ENCODE peak calls at places on chromosomes 2 and 18, in four cellular contexts. R, X, D and V are unnamed samples.

GRCh38 chr2:131475831-131476230 is at the start of gene TUBA3D:
- DNase-seq in D (no peak), R (no peak), X (no peak), V (no peak)

GRCh38 chr2:241479026-241479898 is 29.1 kb downstream of the STK25 start:
- DNase-seq in R (no peak), X (no peak), D (no peak), V (no peak)

GRCh38 chr2:121884515-121884915 is 129.1 kb downstream of the TSN start:
- DNase-seq in X (no peak), R (no peak), D (no peak), V (no peak)

GRCh38 chr2:150134223-150134858 is 353.1 kb downstream of the RND3 start:
- DNase-seq in X (no peak), D (no peak), R (no peak), V (peak)

GRCh38 chr2:19802088-19802806 is 99.5 kb downstream of the TTC32 start:
- DNase-seq in X (no peak), R (no peak), D (no peak), V (no peak)

GRCh38 chr2:19883486-19883885 is 18.3 kb downstream of the TTC32 start:
- DNase-seq in X (no peak), D (no peak), R (no peak), V (no peak)

GRCh38 chr2:190871539-190871938 is 9.1 kb upstream of the GLS start:
- DNase-seq in R (no peak), D (no peak), X (no peak), V (no peak)

GRCh38 chr2:210593166-210593565 is 36.8 kb downstream of the CPS1 start:
- DNase-seq in X (no peak), R (no peak), D (no peak), V (no peak)

GRCh38 chr2:73203055-73203681 is 794 bp downstream of the NOTO start:
- DNase-seq in X (no peak), D (no peak), R (no peak), V (no peak)

GRCh38 chr18:61025596-61025995 is 307.6 kb upstream of the CDH20 start:
- DNase-seq in X (no peak), D (no peak), R (no peak), V (no peak)

GRCh38 chr2:119638891-119639539 is 40.0 kb upstream of the TMEM177 start:
- DNase-seq in X (no peak), D (no peak), R (no peak), V (peak)

GRCh38 chr2:53403836-53404413 is 363.7 kb upstream of the CHAC2 start:
- DNase-seq in R (no peak), D (peak), X (no peak), V (peak)

GRCh38 chr2:230225486-230225885 is at the start of gene SP140:
- DNase-seq in X (peak), R (peak), D (no peak), V (no peak)

GRCh38 chr2:145546091-145546490 is 1026.2 kb upstream of the ZEB2 start:
- DNase-seq in R (no peak), D (no peak), X (no peak), V (peak)

GRCh38 chr2:128543036-128543435 is 224.4 kb upstream of the HS6ST1 start:
- DNase-seq in D (no peak), X (no peak), R (no peak), V (no peak)

GRCh38 chr2:162126145-162126926 is 25.7 kb downstream of the GCG start:
- DNase-seq in R (no peak), X (no peak), D (no peak), V (no peak)

GRCh38 chr2:193907561-193907960 is 1712.8 kb upstream of the TMEFF2 start:
- DNase-seq in X (no peak), D (no peak), R (no peak), V (no peak)